ENCODE peak calls at places on chromosomes 13 and 19, in six cellular contexts. I is vagina, O is NB4, U is thyroid gland, K is Peyer's patch, X is heart left ventricle. N is an unnamed sample.

GRCh38 chr19:16851031-16851712 is 22.0 kb downstream of the SIN3B start:
- DNase-seq in U (no peak), K (no peak), X (no peak), I (no peak), O (no peak), N (peak)

GRCh38 chr13:37648604-37649003 is 50.0 kb upstream of the POSTN start:
- DNase-seq in X (no peak), U (no peak), O (no peak), I (no peak), K (no peak), N (no peak)

GRCh38 chr13:52738719-52739467 is 727 bp downstream of the CNMD start:
- DNase-seq in U (peak), O (no peak), X (no peak), K (no peak), I (no peak), N (no peak)

GRCh38 chr19:6267552-6268381 is 12.0 kb downstream of the MLLT1 start:
- DNase-seq in O (no peak), U (no peak), K (no peak), X (no peak), I (no peak), N (no peak)

GRCh38 chr13:59477011-59477410 is 686.7 kb downstream of the DIAPH3 start:
- DNase-seq in U (no peak), O (peak), I (no peak), X (no peak), K (no peak), N (no peak)

GRCh38 chr13:98293570-98294142 is 116.6 kb upstream of the RNF113B start:
- DNase-seq in U (no peak), X (no peak), I (no peak), K (no peak), O (no peak), N (no peak)

GRCh38 chr13:100300213-100300612 is 211.3 kb downstream of the PCCA start:
- DNase-seq in K (no peak), X (no peak), I (no peak), O (no peak), U (no peak), N (no peak)

GRCh38 chr13:55937180-55937579 is 1203.5 kb upstream of the PRR20A start:
- DNase-seq in U (no peak), I (no peak), O (no peak), X (no peak), K (no peak), N (no peak)

GRCh38 chr13:113045214-113046007 is 60.2 kb upstream of the F7 start:
- DNase-seq in O (no peak), X (peak), K (no peak), U (no peak), I (no peak), N (no peak)

GRCh38 chr19:36213793-36214387 is 575 bp downstream of the ZNF565 start:
- DNase-seq in O (no peak), I (no peak), X (no peak), K (peak), U (peak), N (no peak)

GRCh38 chr19:41957161-41957837 is 1.8 kb downstream of the RABAC1 start:
- DNase-seq in K (no peak), X (no peak), I (no peak), O (no peak), U (no peak), N (no peak)
- TF ChIP-seq POLR2A in K (peak), X (no peak), I (no peak), O (no peak), U (no peak), N (no peak)

GRCh38 chr19:10091370-10091687 is 5.2 kb downstream of the SHFL start:
- DNase-seq in I (no peak), U (no peak), K (no peak), X (no peak), O (peak), N (no peak)
- TF ChIP-seq POLR2A in I (no peak), U (no peak), K (no peak), X (no peak), O (no peak), N (no peak)

GRCh38 chr13:35836476-35836875 is 294.7 kb downstream of the DCLK1 start:
- DNase-seq in K (no peak), O (no peak), X (no peak), I (no peak), U (no peak), N (no peak)

GRCh38 chr13:35839746-35840273 is 291.4 kb downstream of the DCLK1 start:
- DNase-seq in I (no peak), O (no peak), U (no peak), K (no peak), X (no peak), N (no peak)

GRCh38 chr13:35838356-35838755 is 292.8 kb downstream of the DCLK1 start:
- DNase-seq in X (no peak), K (no peak), O (no peak), U (no peak), I (no peak), N (peak)

GRCh38 chr13:35840991-35841604 is 290.1 kb downstream of the DCLK1 start:
- DNase-seq in X (no peak), I (no peak), K (no peak), O (no peak), U (no peak), N (no peak)
- TF ChIP-seq POLR2A in X (no peak), I (no peak), K (no peak), O (no peak), U (no peak), N (no peak)

DNA sequence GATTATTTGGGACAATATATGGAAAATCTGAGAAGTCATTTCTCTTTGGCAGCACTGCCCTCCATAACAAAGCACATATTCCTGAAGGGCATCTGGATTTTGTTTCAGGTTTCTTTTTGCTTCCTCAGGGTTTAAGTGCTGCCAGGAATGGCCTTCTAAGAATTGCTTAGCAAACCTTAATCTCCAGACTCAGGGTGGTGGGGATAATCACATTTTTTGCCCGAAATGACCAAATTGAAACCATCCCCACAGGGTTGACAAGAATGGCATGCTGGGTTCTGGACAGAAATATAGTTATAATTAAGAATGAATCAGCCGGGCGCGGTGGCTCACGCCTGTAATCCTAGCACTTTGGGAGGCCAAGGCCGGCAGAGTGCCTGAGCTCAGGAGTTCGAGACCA is 6.4 kb upstream of the CDADC1 start:
- DNase-seq in O (no peak), I (no peak), K (no peak), X (no peak), U (no peak), N (no peak)
- TF ChIP-seq POLR2A in O (no peak), I (no peak), K (no peak), X (no peak), U (no peak), N (no peak)

DNA sequence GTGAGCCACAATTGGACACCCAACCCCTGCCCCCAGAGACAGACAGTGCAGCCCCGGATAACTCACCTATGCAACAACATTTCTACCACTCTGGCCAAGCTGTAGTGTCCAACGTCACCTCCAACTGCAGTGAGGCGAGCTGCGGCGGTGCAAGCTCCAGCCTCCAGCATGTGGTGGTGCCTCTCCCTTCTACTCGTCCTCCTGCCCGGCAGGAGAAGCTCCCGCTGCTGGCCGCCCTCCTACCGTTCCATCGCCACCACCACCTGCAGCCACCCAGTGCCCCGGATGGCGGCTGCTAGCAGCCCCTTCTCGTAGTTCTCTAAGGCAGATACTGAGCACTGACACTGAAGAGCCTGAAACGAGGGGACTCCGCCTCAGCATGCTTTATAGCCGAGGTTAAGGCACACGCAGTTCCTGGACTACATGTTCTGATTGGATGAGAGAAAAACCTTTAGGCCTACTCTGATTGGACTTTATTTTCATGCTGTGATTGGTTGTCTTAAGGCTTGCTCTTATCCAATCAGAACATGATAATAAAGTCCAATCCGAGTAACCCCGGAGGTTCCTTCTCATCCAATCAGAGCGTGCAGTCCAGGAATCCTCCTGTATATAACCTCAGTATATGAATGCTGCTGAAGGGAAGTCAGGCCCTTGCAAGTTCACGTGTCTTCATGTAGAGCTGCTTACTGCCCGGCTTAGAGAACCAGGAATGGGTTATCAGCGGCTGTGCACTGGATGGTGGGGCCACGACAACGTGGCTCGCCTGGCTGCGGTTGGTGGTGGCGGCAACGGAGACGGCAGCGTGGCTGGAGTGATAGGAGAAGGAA is 63.5 kb downstream of the TUBA3C start:
- DNase-seq in I (no peak), K (no peak), X (no peak), O (no peak), U (no peak), N (no peak)
- TF ChIP-seq POLR2A in I (no peak), K (no peak), X (no peak), O (no peak), U (no peak), N (no peak)

GRCh38 chr19:39409886-39410619 is 2.4 kb upstream of the PLEKHG2 start:
- DNase-seq in U (peak), K (peak), X (peak), O (peak), I (no peak), N (no peak)

GRCh38 chr19:39407394-39407643 is 672 bp downstream of the ZFP36 start:
- DNase-seq in U (no peak), O (no peak), I (no peak), K (no peak), X (no peak), N (no peak)

GRCh38 chr19:39407644-39408391 is 1.2 kb downstream of the ZFP36 start:
- DNase-seq in K (peak), U (peak), I (no peak), O (no peak), X (peak), N (no peak)

GRCh38 chr19:39409207-39409885 is 2.7 kb downstream of the ZFP36 start:
- DNase-seq in O (peak), U (peak), I (no peak), X (peak), K (peak), N (peak)

GRCh38 chr19:39408392-39409206 is 2.0 kb downstream of the ZFP36 start:
- DNase-seq in K (no peak), O (no peak), I (no peak), X (no peak), U (peak), N (no peak)
- TF ChIP-seq POLR2A in K (peak), O (no peak), I (no peak), X (peak), U (no peak), N (no peak)

DNA sequence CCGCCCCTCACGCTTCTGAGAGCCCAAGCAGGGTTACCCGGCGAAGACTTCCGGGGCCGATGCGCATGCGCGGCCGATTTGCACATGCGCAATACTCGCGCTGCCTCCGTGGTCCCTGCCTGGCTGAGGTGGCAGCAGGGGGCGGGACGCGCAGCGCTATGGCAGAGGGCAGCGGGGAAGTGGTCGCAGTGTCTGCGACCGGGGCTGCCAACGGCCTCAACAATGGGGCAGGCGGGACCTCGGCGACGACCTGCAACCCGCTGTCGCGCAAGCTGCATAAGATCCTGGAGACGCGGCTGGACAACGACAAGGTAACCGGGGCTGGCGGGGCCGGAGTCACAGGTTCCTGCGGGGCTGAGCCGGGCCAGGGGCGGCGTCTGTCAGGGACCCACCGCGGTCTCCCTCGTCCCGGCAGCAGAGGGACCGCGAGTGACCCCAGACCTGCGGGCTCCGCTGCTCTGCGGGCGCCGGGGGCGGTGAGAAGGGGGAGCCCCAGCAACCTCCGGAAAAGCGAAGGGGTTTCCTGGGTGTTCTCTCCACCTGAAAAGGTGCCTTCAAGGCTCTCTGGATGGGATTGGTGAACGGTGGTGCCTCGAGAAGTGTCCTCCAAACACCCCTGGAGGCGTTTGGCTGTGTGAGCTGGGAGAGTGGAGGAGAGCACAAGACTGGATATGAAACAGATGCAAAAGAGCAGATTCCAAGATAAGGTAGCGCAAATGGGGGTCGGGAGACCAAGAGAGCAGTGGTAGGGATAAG is at the start of gene COG6:
- DNase-seq in I (no peak), O (peak), X (peak), K (peak), U (peak), N (peak)
- TF ChIP-seq POLR2A in I (no peak), O (peak), X (peak), K (no peak), U (peak), N (peak)

GRCh38 chr19:3977242-3978143 is 6.6 kb upstream of the DAPK3 start:
- DNase-seq in X (no peak), O (peak), K (no peak), U (no peak), I (no peak), N (no peak)

GRCh38 chr19:3976495-3977241 is 5.8 kb upstream of the DAPK3 start:
- DNase-seq in K (no peak), O (peak), X (no peak), U (no peak), I (no peak), N (no peak)

GRCh38 chr19:3978145-3978544 is 7.1 kb downstream of the EEF2 start:
- DNase-seq in I (no peak), K (no peak), X (no peak), O (no peak), U (no peak), N (no peak)

GRCh38 chr19:3975144-3975543 is 4.2 kb upstream of the DAPK3 start:
- DNase-seq in I (no peak), K (no peak), U (no peak), O (no peak), X (no peak), N (no peak)

GRCh38 chr19:3975637-3976087 is 4.8 kb upstream of the DAPK3 start:
- DNase-seq in K (no peak), U (no peak), I (no peak), O (peak), X (no peak), N (no peak)
- TF ChIP-seq POLR2A in K (no peak), U (no peak), I (no peak), O (no peak), X (no peak), N (no peak)

DNA sequence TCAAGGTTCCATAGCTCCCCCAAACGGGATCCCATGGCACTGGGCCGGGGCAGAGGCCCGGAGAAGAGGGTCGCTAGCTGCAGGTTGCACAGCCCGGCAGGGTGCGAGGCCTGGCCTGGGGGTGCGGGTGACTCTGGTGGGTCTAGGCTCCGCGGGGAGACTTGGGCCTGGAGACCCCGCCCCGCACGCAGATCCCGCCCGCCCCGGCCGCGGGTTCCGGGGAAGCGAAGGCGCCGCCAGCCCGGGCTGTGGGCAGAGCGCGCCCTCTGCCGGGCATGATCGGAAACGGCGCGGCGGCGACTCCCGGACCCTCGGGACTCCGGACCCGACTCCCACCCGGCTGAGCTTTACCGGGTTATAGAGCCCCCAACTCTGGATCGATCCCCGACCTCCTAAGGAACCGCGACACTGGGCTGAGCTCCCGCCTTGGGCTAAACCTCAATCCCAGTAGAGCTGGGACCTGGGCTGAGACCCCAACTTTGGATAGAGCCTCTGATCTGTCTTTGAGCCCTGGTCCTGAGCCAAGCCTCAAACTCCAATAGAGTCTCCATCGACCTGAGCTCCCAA is 3.1 kb upstream of the TNFAIP8L1 start:
- DNase-seq in U (peak), I (no peak), X (peak), O (peak), K (peak), N (peak)
- TF ChIP-seq POLR2A in U (no peak), I (no peak), X (no peak), O (no peak), K (no peak), N (no peak)

N was measured in H54.